ENCODE peak calls at places on chromosomes 1 and 21, in six cellular contexts. M, G, A, X, S and C are unnamed samples.

GRCh38 chr1:74505133-74505532 is 7.3 kb downstream of the LRRC53 start:
- DNase-seq in A (no peak), S (no peak), G (no peak), M (peak), X (no peak), C (peak)

GRCh38 chr1:66403031-66403731 is 130.8 kb upstream of the SGIP1 start:
- DNase-seq in M (peak), S (no peak), A (no peak), G (no peak), X (no peak), C (no peak)

GRCh38 chr1:161196521-161197451 is 2.1 kb downstream of the ADAMTS4 start:
- DNase-seq in A (no peak), X (no peak), M (peak), G (no peak), S (no peak), C (no peak)

GRCh38 chr1:25556791-25557476 is 13.5 kb downstream of the LDLRAP1 start:
- DNase-seq in G (no peak), M (no peak), X (no peak), S (no peak), A (no peak), C (no peak)

GRCh38 chr1:27402349-27402754 is 9.9 kb downstream of the GPR3 start:
- DNase-seq in S (peak), M (peak), G (no peak), A (no peak), X (no peak), C (peak)

GRCh38 chr1:171793656-171794055 is 12.2 kb downstream of the METTL13 start:
- DNase-seq in X (no peak), A (no peak), S (no peak), M (no peak), G (no peak), C (no peak)

GRCh38 chr21:15804247-15804985 is 74.6 kb downstream of the USP25 start:
- DNase-seq in M (no peak), S (no peak), A (no peak), G (no peak), X (no peak), C (no peak)

GRCh38 chr1:225694151-225694603 is 41.3 kb upstream of the ENAH start:
- DNase-seq in M (no peak), G (no peak), X (no peak), S (peak), A (no peak), C (no peak)

GRCh38 chr1:31814631-31815306 is 1.1 kb downstream of the SPOCD1 start:
- DNase-seq in M (no peak), X (no peak), A (no peak), G (no peak), S (no peak), C (no peak)

GRCh38 chr1:45047032-45047431 is 35.0 kb downstream of the UROD start:
- DNase-seq in G (no peak), X (no peak), M (no peak), A (no peak), S (no peak), C (no peak)

GRCh38 chr1:147769107-147769506 is 8.7 kb upstream of the GJA5 start:
- DNase-seq in S (no peak), A (no peak), X (no peak), G (no peak), M (peak), C (no peak)
- TF ChIP-seq CREB1 in S (no peak), A (no peak), X (no peak), G (no peak), M (no peak), C (no peak)

GRCh38 chr1:172936088-172936487 is 114.7 kb downstream of the TNFSF18 start:
- DNase-seq in S (no peak), X (no peak), A (no peak), G (no peak), M (no peak), C (no peak)

GRCh38 chr1:172941456-172941855 is 109.3 kb downstream of the TNFSF18 start:
- DNase-seq in M (no peak), G (no peak), S (no peak), X (no peak), A (no peak), C (no peak)

GRCh38 chr1:172940170-172940855 is 110.4 kb downstream of the TNFSF18 start:
- DNase-seq in X (no peak), S (no peak), M (no peak), G (no peak), A (no peak), C (no peak)

GRCh38 chr1:172939475-172939874 is 111.3 kb downstream of the TNFSF18 start:
- DNase-seq in S (no peak), X (no peak), M (no peak), A (no peak), G (no peak), C (no peak)

DNA sequence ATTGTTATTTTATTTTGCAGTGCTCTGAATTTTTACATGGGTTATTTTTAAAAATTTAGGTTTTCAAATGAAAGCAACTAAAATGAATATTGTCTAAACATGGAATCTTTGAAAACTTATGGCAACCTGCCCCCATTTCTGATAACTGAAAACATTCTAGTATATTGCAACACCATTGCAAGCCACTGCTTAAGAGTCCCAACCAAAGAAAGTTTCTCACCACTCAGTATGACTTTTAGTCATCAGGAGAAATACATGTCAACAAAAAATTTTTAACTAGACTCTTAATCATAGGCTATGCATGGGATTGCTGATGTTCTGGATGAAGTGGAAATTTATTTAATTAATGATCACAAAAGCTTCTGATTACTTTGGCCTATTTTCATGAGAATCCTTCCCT is 112.1 kb downstream of the TNFSF18 start:
- DNase-seq in X (no peak), G (no peak), S (no peak), A (no peak), M (no peak), C (no peak)
- TF ChIP-seq CREB1 in X (no peak), G (no peak), S (no peak), A (no peak), M (no peak), C (no peak)

DNA sequence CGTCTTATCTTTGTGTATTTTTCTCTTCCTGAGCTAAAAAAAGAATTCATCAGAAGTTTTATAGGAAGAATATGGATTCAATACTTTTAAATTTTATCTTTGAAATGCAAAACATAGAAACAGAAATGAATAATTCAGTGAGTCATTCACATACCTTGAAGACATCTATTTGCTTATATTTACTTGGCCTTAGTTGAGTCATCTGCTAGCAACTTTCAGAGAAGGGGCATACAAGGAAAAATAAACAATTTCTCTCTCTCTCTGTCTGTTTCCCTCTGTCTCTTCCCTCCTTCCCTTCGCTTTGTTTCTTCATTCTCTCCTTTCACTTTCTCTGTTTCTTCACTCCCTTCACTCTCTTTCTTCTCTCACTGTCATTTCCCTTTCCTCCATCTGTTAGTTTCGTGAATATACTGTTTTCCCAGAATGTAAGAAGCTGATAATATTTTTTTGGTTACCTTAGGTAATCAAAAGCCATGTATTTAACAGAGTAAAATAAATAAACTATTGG is 477.2 kb downstream of the BRINP3 start:
- DNase-seq in M (no peak), S (no peak), A (no peak), G (no peak), X (no peak), C (no peak)
- TF ChIP-seq CREB1 in M (no peak), S (no peak), A (no peak), G (no peak), X (no peak), C (no peak)

GRCh38 chr1:18090636-18091035 is 17.0 kb upstream of the IGSF21 start:
- DNase-seq in M (peak), X (no peak), A (no peak), G (no peak), S (no peak), C (peak)
- TF ChIP-seq CREB1 in M (no peak), X (no peak), A (no peak), G (no peak), S (no peak), C (no peak)

GRCh38 chr1:169892819-169893644 is 664 bp downstream of the SCYL3 start:
- DNase-seq in S (no peak), X (no peak), G (no peak), A (no peak), M (no peak), C (no peak)
- TF ChIP-seq CREB1 in S (no peak), X (no peak), G (no peak), A (no peak), M (no peak), C (no peak)

DNA sequence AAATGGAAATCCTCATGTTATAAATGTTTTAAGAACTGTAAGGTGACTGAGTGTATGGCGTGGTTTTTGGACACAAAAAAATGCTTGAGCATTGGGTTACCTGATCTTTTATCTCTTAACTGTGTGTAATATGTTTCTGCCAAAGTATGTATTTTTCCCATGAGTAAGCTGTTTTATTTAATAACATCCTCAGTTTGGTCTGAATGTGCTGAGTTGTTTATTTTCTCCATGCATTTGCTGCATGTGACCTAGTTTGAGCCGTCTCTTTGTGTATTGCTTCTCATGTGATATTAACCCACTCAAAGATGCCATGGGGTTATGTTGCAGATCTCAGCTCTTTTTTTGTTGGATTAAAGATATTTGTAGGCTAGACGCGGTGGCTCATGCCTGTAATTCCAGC is 6.1 kb upstream of the LYPLA2 start:
- DNase-seq in S (no peak), X (no peak), A (no peak), M (no peak), G (no peak), C (no peak)
- TF ChIP-seq CREB1 in S (no peak), X (no peak), A (no peak), M (no peak), G (no peak), C (no peak)

GRCh38 chr1:218661411-218661810 is 316.3 kb downstream of the TGFB2 start:
- DNase-seq in M (no peak), X (no peak), S (no peak), G (no peak), A (no peak), C (no peak)

GRCh38 chr1:218665216-218665615 is 320.1 kb downstream of the TGFB2 start:
- DNase-seq in A (no peak), X (no peak), G (no peak), M (no peak), S (no peak), C (no peak)

GRCh38 chr1:218668151-218668550 is 323.0 kb downstream of the TGFB2 start:
- DNase-seq in X (no peak), G (no peak), A (no peak), S (no peak), M (no peak), C (no peak)

GRCh38 chr1:218666263-218666662 is 321.1 kb downstream of the TGFB2 start:
- DNase-seq in A (no peak), M (no peak), X (no peak), S (no peak), G (no peak), C (no peak)

DNA sequence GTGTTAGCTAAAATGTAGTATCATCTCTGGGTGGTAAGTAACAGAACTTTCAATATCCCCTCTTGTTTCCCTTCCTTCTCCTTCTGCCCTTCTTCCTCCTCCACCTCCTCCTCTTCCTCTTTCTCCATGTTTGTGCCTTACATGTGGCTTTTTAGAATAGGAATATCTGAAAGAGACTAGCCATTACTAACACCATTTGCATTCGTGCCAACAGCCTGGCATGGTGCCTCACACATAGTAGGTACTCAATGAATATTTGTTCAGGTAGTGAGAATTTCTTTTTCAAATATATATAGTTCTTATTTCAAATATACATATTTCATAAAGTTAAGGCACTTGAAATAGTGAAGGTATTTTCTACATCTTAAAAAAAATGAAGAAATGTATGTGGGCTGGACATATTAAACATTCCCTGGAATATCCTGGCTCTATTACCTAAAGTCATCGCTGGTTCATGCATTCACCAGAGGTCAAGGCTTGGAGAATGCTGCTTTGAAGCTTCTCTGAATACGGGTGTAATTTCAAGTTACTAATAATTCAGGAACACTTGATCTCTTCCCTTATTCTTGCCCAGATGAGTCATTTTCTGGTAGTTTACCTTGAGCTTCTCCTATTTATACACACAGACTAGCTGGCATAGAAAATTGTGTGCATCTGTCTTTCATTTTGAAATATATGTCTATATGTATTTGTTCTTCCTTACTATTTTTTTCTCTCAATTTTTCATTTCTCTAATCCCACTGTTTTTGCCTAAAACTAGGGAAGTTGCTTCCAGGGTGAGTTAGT is 319.4 kb downstream of the TGFB2 start:
- DNase-seq in A (no peak), S (no peak), X (no peak), G (no peak), M (no peak), C (no peak)
- TF ChIP-seq CREB1 in A (no peak), S (no peak), X (no peak), G (no peak), M (no peak), C (no peak)